ENCODE peak calls at places on chromosomes 13 and 19, in ten cellular contexts. R is fibroblast of lung; J is neuronal stem cell; C is tibial nerve; F is CD8-positive, alpha-beta T cell; A is H54; P is ascending aorta; Z is AG04450; T is HuH-7; O is stimulated activated CD4-positive, alpha-beta T cell treated with anti-CD3 and anti-CD28 coated beads, Interleukin-15, amount 100 ng/mL, for 48 hours. Q is an unnamed sample.

GRCh38 chr19:54299515-54299914 is 13.5 kb downstream of the LILRA5 start:
- DNase-seq in Z (no peak), J (no peak), A (no peak), C (no peak), O (no peak), R (no peak), P (no peak), F (no peak), T (no peak), Q (no peak)

GRCh38 chr13:71867101-71867814 is at the start of gene DACH1:
- DNase-seq in P (no peak), J (peak), C (peak), Z (no peak), R (peak), T (peak), A (peak), O (no peak), F (no peak), Q (no peak)

GRCh38 chr19:13104848-13105646 is 2.4 kb upstream of the LYL1 start:
- DNase-seq in J (no peak), C (no peak), P (no peak), O (no peak), R (no peak), Z (no peak), F (peak), A (no peak), T (no peak), Q (no peak)

GRCh38 chr13:19178901-19179593 is 2.6 kb downstream of the TUBA3C start:
- DNase-seq in O (no peak), A (no peak), J (no peak), Z (no peak), R (no peak), C (no peak), P (no peak), F (no peak), T (no peak), Q (no peak)

GRCh38 chr13:33642374-33643065 is 175.4 kb upstream of the RFC3 start:
- DNase-seq in T (peak), F (no peak), O (no peak), R (peak), P (no peak), A (no peak), C (peak), Z (peak), J (no peak), Q (no peak)

GRCh38 chr13:40874138-40874776 is 84.8 kb downstream of the SLC25A15 start:
- DNase-seq in R (peak), A (no peak), J (no peak), P (no peak), O (no peak), Z (no peak), C (no peak), F (no peak), T (no peak), Q (no peak)

GRCh38 chr19:44617481-44617880 is 4.1 kb downstream of the IGSF23 start:
- DNase-seq in R (no peak), F (no peak), J (no peak), O (no peak), Z (no peak), A (no peak), P (no peak), T (no peak), C (no peak), Q (no peak)

GRCh38 chr13:113877149-113877990 is 13.5 kb upstream of the GAS6 start:
- DNase-seq in Z (no peak), R (no peak), P (no peak), O (no peak), J (no peak), F (no peak), C (no peak), A (no peak), T (no peak), Q (no peak)

GRCh38 chr19:53960187-53960586 is 2.5 kb upstream of the CACNG8 start:
- DNase-seq in T (no peak), C (no peak), J (no peak), F (no peak), Z (no peak), O (no peak), R (no peak), P (no peak), A (no peak), Q (no peak)

GRCh38 chr13:64810701-64811258 is 2419.4 kb downstream of the PCDH9 start:
- DNase-seq in O (no peak), P (no peak), F (no peak), T (no peak), C (no peak), J (no peak), Z (no peak), R (peak), A (no peak), Q (no peak)

GRCh38 chr13:113880651-113881611 is 17.1 kb upstream of the GAS6 start:
- DNase-seq in Z (no peak), J (no peak), T (no peak), R (no peak), O (no peak), F (no peak), A (no peak), P (no peak), C (no peak), Q (no peak)

GRCh38 chr13:35791191-35791902 is 314.9 kb upstream of the MAB21L1 start:
- DNase-seq in J (no peak), T (no peak), O (no peak), F (no peak), C (peak), P (no peak), Z (no peak), R (peak), A (no peak), Q (no peak)

GRCh38 chr13:41356788-41357187 is 45.7 kb downstream of the NAA16 start:
- DNase-seq in R (no peak), J (no peak), F (peak), P (no peak), O (no peak), A (no peak), C (no peak), Z (no peak), T (no peak), Q (no peak)

GRCh38 chr19:480016-480855 is 16.1 kb upstream of the MADCAM1 start:
- DNase-seq in P (no peak), F (peak), J (peak), R (peak), C (peak), Z (no peak), T (peak), O (peak), A (no peak), Q (no peak)

GRCh38 chr13:75432811-75433244 is 49.1 kb downstream of the TBC1D4 start:
- DNase-seq in Z (no peak), A (no peak), C (no peak), R (no peak), T (no peak), F (no peak), O (no peak), J (no peak), P (no peak), Q (no peak)

GRCh38 chr19:54100560-54100959 is at the start of gene OSCAR:
- DNase-seq in O (no peak), F (no peak), J (no peak), A (no peak), C (no peak), T (no peak), P (no peak), R (peak), Z (no peak), Q (no peak)

GRCh38 chr13:111315347-111315995 is 5.0 kb upstream of the TEX29 start:
- DNase-seq in T (no peak), R (no peak), A (no peak), O (no peak), F (no peak), C (no peak), P (no peak), J (no peak), Z (no peak), Q (no peak)

GRCh38 chr13:42893346-42893745 is 98.7 kb downstream of the EPSTI1 start:
- DNase-seq in Z (no peak), J (no peak), T (no peak), F (no peak), R (peak), O (no peak), C (no peak), A (no peak), P (no peak), Q (no peak)

GRCh38 chr19:9584073-9584833 is at the start of gene ZNF121:
- DNase-seq in F (peak), A (peak), C (peak), P (peak), J (peak), Z (peak), R (peak), O (peak), T (peak), Q (peak)

GRCh38 chr13:32846020-32846451 is 170.2 kb upstream of the KL start:
- DNase-seq in J (no peak), F (no peak), A (no peak), R (no peak), T (no peak), C (no peak), O (peak), P (no peak), Z (no peak), Q (no peak)

GRCh38 chr13:29577135-29578051 is 18.1 kb downstream of the SLC7A1 start:
- DNase-seq in R (no peak), F (no peak), P (no peak), O (no peak), Z (no peak), A (no peak), J (no peak), C (no peak), T (no peak), Q (no peak)

GRCh38 chr13:50352720-50353491 is 337.7 kb downstream of the KCNRG start:
- DNase-seq in A (no peak), R (no peak), J (no peak), F (no peak), T (no peak), P (no peak), Z (no peak), C (no peak), O (no peak), Q (no peak)

GRCh38 chr13:49625392-49626137 is 2.7 kb upstream of the ARL11 start:
- DNase-seq in T (no peak), J (no peak), A (peak), R (peak), C (no peak), O (no peak), Z (no peak), P (no peak), F (no peak), Q (no peak)

GRCh38 chr19:4604912-4605311 is 34.4 kb upstream of the TNFAIP8L1 start:
- DNase-seq in T (no peak), O (no peak), R (no peak), C (no peak), J (no peak), Z (no peak), A (no peak), F (no peak), P (no peak), Q (no peak)

GRCh38 chr19:44588753-44589112 is 24.6 kb upstream of the IGSF23 start:
- DNase-seq in F (no peak), A (no peak), Z (no peak), T (no peak), C (no peak), R (no peak), O (no peak), P (no peak), J (no peak), Q (no peak)

GRCh38 chr13:21013682-21014038 is 47.7 kb downstream of the LATS2 start:
- DNase-seq in F (no peak), T (no peak), A (no peak), O (no peak), J (no peak), P (no peak), R (no peak), C (no peak), Z (no peak), Q (no peak)

GRCh38 chr13:78610381-78610883 is 7.1 kb upstream of the POU4F1 start:
- DNase-seq in O (no peak), T (no peak), A (no peak), P (no peak), J (no peak), C (no peak), R (peak), F (no peak), Z (peak), Q (no peak)

GRCh38 chr19:15439078-15439799 is 10.5 kb downstream of the WIZ start:
- DNase-seq in T (no peak), P (no peak), O (no peak), A (no peak), J (no peak), Z (no peak), F (no peak), R (no peak), C (no peak), Q (no peak)

GRCh38 chr19:1243768-1244692 is 2.5 kb downstream of the ATP5F1D start:
- DNase-seq in P (no peak), T (peak), J (no peak), R (peak), C (peak), A (peak), O (peak), F (peak), Z (no peak), Q (peak)

GRCh38 chr13:111486801-111487200 is 166.4 kb downstream of the TEX29 start:
- DNase-seq in T (no peak), P (no peak), F (no peak), A (no peak), O (no peak), J (no peak), R (no peak), C (no peak), Z (no peak), Q (no peak)

GRCh38 chr13:102800145-102801041 is 1.5 kb downstream of the BIVM start:
- DNase-seq in C (peak), A (peak), R (peak), O (peak), P (peak), J (peak), Z (peak), F (peak), T (peak), Q (peak)

GRCh38 chr13:57630661-57631606 is 610 bp upstream of the PCDH17 start:
- DNase-seq in Z (no peak), A (no peak), P (no peak), R (peak), J (no peak), T (no peak), O (no peak), C (no peak), F (no peak), Q (no peak)